ENCODE peak calls at places on chromosomes 13 and 19, in four cellular contexts. G, H, Q and Z are unnamed samples.
A peak's percentile ranks its signal among the peaks of the same experiment; 100 is the strongest.

GRCh38 chr19:56538761-56539263 is at the start of gene ZFP28:
- DNase-seq in Q (no peak), H (peak; percentile 88), G (peak; percentile 89), Z (no peak)

GRCh38 chr19:3154957-3155736 is 19.3 kb downstream of the GNA15 start:
- DNase-seq in Q (peak; percentile 95), H (peak; percentile 93), G (peak; percentile 68), Z (peak; percentile 100)

GRCh38 chr13:97231832-97232201 is 9.7 kb downstream of the MBNL2 start:
- DNase-seq in H (no peak), G (no peak), Q (no peak), Z (peak; percentile 80)

GRCh38 chr19:8050274-8051096 is 2.1 kb upstream of the CCL25 start:
- DNase-seq in Q (peak; percentile 88), G (peak; percentile 84), H (peak; percentile 86), Z (peak; percentile 61)

GRCh38 chr13:106322628-106323027 is 212.8 kb downstream of the EFNB2 start:
- DNase-seq in Q (no peak), H (no peak), G (no peak), Z (no peak)

GRCh38 chr19:32302778-32303177 is 42.6 kb upstream of the ZNF507 start:
- DNase-seq in G (no peak), Q (no peak), H (no peak), Z (no peak)

GRCh38 chr13:57557979-57558529 is 73.5 kb upstream of the PCDH17 start:
- DNase-seq in H (no peak), Q (peak; percentile 6), G (no peak), Z (peak; percentile 4)

GRCh38 chr19:6476155-6476895 is 5.3 kb downstream of the DENND1C start:
- DNase-seq in G (peak; percentile 44), Q (peak; percentile 68), H (peak; percentile 41), Z (peak; percentile 76)

GRCh38 chr19:48249502-48250014 is 6.2 kb downstream of the CARD8 start:
- DNase-seq in G (peak; percentile 42), Q (no peak), H (peak; percentile 65), Z (no peak)

GRCh38 chr13:72953391-72953960 is 105.3 kb upstream of the KLF5 start:
- DNase-seq in H (no peak), G (no peak), Q (no peak), Z (no peak)

GRCh38 chr19:51607077-51607476 is 23.1 kb downstream of the SIGLEC5 start:
- DNase-seq in Q (no peak), G (no peak), H (no peak), Z (no peak)

GRCh38 chr13:45782327-45783045 is 69.1 kb downstream of the SIAH3 start:
- DNase-seq in Q (no peak), G (no peak), H (no peak), Z (no peak)

GRCh38 chr19:3275068-3275582 is 50.7 kb downstream of the CELF5 start:
- DNase-seq in Q (peak; percentile 10), H (no peak), G (no peak), Z (no peak)

GRCh38 chr19:18589380-18590272 is 1.0 kb downstream of the REX1BD start:
- DNase-seq in Q (peak; percentile 63), G (peak; percentile 71), H (peak; percentile 73), Z (peak; percentile 91)

GRCh38 chr13:39900106-39900750 is 244.8 kb downstream of the COG6 start:
- DNase-seq in Q (no peak), H (no peak), G (no peak), Z (no peak)

GRCh38 chr13:79668353-79668752 is 187.4 kb downstream of the NDFIP2 start:
- DNase-seq in H (no peak), G (no peak), Q (no peak), Z (no peak)

GRCh38 chr19:4267101-4267900 is 11.8 kb upstream of the SHD start:
- DNase-seq in H (peak; percentile 34), G (peak; percentile 53), Q (peak; percentile 64), Z (peak; percentile 49)

GRCh38 chr13:52984881-52985363 is 43.7 kb upstream of the OLFM4 start:
- DNase-seq in H (no peak), G (no peak), Q (no peak), Z (no peak)

GRCh38 chr13:40801255-40802217 is 12.1 kb downstream of the SLC25A15 start:
- DNase-seq in Q (no peak), G (no peak), H (no peak), Z (no peak)

GRCh38 chr19:10069046-10069445 is 17.1 kb upstream of the SHFL start:
- DNase-seq in G (no peak), H (no peak), Q (peak; percentile 20), Z (peak; percentile 54)

GRCh38 chr13:77563110-77563509 is 27.6 kb downstream of the SCEL start:
- DNase-seq in Q (peak; percentile 54), G (no peak), H (no peak), Z (peak; percentile 53)

GRCh38 chr13:85538957-85539356 is 260.3 kb downstream of the SLITRK6 start:
- DNase-seq in G (no peak), Q (peak; percentile 22), H (no peak), Z (no peak)

GRCh38 chr13:19984430-19985218 is 26.1 kb downstream of the ZMYM2 start:
- DNase-seq in Q (peak; percentile 55), G (no peak), H (no peak), Z (peak; percentile 72)

GRCh38 chr13:40161008-40161694 is 505.3 kb downstream of the FOXO1 start:
- DNase-seq in H (no peak), Q (no peak), G (no peak), Z (peak; percentile 50)

GRCh38 chr13:31172001-31172400 is 10.3 kb upstream of the HSPH1 start:
- DNase-seq in Q (peak; percentile 65), H (no peak), G (no peak), Z (peak; percentile 67)

GRCh38 chr19:40255619-40256166 is 29.2 kb upstream of the CCNP start:
- DNase-seq in Q (no peak), G (no peak), H (no peak), Z (no peak)

GRCh38 chr13:85469320-85469719 is 329.9 kb downstream of the SLITRK6 start:
- DNase-seq in G (no peak), Q (no peak), H (no peak), Z (no peak)

GRCh38 chr19:40193587-40193849 is 2.3 kb downstream of the MAP3K10 start:
- DNase-seq in G (no peak), Q (no peak), H (no peak), Z (peak; percentile 52)

GRCh38 chr13:77860621-77861020 is 58.0 kb downstream of the EDNRB start:
- DNase-seq in G (no peak), Q (peak; percentile 44), H (no peak), Z (peak; percentile 82)

GRCh38 chr19:43574424-43575155 is 737 bp downstream of the XRCC1 start:
- DNase-seq in H (no peak), Q (no peak), G (no peak), Z (peak; percentile 60)

GRCh38 chr19:5893907-5894703 is 9.5 kb downstream of the NDUFA11 start:
- DNase-seq in H (peak; percentile 87), Q (no peak), G (peak; percentile 66), Z (no peak)

GRCh38 chr13:98998831-98999634 is 21.2 kb upstream of the DOCK9 start:
- DNase-seq in H (no peak), Q (no peak), G (no peak), Z (peak; percentile 35)

GRCh38 chr19:44076325-44076724 is 4.4 kb downstream of the ZNF284 start:
- DNase-seq in H (no peak), Q (no peak), G (no peak), Z (no peak)

GRCh38 chr19:13118424-13119193 is 545 bp downstream of the NACC1 start:
- DNase-seq in G (peak; percentile 45), H (peak; percentile 55), Q (peak; percentile 66), Z (peak; percentile 59)

GRCh38 chr13:28489536-28489935 is 5.4 kb downstream of the FLT1 start:
- DNase-seq in G (no peak), H (no peak), Q (no peak), Z (no peak)

GRCh38 chr19:45161715-45162463 is 1.1 kb upstream of the NKPD1 start:
- DNase-seq in Q (peak; percentile 25), G (no peak), H (no peak), Z (peak; percentile 51)

GRCh38 chr19:10612515-10613119 is 12.7 kb upstream of the SLC44A2 start:
- DNase-seq in H (peak; percentile 94), G (peak; percentile 86), Q (no peak), Z (peak; percentile 35)

GRCh38 chr19:51480590-51480989 is 2.3 kb downstream of the CEACAM18 start:
- DNase-seq in G (no peak), H (no peak), Q (peak; percentile 57), Z (peak; percentile 33)

DNA sequence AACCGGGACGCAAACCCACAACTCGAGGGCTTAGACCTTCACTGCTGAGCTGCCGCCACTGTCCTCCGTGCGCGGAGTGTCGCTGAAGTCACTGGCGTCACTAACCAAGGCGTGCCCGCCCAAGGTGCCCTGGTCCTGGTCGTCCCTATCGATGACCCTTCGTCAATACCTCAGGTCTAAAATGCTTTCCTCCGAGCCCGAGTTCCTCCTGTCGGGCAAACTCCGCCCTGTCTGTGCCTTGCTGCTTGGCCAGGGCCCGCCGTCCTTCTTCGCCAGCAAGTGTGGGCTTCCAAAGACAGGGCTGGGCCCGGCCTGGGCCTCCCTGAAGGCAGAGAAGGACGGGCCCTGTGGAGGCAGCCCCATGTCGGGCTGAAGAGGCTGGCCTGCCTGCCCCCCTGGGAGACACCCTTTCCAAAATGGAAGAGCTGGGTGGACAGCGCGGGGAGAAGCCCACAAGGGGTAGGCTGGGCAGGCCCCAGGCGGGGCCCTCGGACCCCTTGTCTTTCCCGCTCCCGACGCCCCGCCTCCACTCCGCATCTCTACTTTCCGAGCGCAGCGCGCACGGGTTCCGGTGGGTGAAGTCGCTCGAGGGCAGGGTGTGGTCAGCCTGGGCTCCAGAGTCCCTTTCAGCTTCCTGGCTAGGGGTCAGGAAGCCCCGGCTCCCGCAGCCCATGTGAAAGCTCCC is 13.4 kb downstream of the RB1 start:
- DNase-seq in G (peak; percentile 22), Q (no peak), H (peak; percentile 26), Z (no peak)
- H3K4me1 ChIP-seq in G (no peaks in the 10 kb centered on the region), Q (no peaks in the 10 kb centered on the region), H (no peaks in the 10 kb centered on the region), Z (no peaks in the 10 kb centered on the region)

DNA sequence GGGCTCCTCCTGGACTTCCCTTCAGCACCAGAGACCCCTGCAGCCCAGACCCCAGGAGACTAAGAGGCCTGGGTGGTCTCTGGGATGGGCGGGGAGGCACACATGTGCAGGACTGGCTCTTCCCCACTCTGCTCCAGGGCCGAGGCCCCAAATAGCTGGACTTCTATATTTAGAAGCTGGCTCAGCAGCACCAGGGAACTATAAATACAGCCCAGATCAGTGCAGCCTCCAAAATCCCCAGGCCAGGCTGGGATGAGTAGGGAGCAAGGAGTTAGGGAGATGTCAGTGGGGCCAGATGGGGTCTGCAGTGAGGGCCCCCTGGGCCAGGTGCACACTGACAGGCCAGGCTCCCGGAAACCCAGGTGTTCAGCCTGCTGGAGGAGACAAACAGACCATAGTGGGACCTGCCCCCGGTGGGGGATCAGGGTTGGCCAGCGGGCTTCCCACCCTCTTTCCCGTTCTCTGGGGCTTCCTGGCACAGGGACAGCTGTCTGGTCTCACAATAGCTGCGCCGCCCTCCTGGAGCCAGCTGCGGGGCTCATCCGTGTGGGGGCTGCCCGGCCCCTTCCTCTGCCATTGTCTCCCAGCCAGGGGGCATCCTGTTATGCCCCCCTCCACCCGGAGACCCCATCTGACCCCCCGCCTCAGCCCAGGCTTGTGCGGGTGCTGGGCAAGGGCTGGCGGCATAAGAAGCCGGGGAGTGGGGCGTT is 5.5 kb upstream of the ADGRE5 start:
- DNase-seq in Q (no peak), H (peak; percentile 79), G (peak; percentile 65), Z (peak; percentile 33)
- H3K4me1 ChIP-seq in Q (peaks cover 7% of the 10 kb centered on the region), H (peaks cover 20% of the 10 kb centered on the region), G (peaks cover 12% of the 10 kb centered on the region), Z (no peaks in the 10 kb centered on the region)

GRCh38 chr19:49929121-49929610 is at the start of the genes ATF5 and NUP62:
- DNase-seq in G (peak; percentile 93), Q (peak; percentile 90), H (peak; percentile 89), Z (peak; percentile 89)
- H3K4me1 ChIP-seq in G (peaks cover 4% of the 10 kb centered on the region), Q (peaks cover 59% of the 10 kb centered on the region), H (peaks cover 12% of the 10 kb centered on the region), Z (peaks cover 7% of the 10 kb centered on the region)

GRCh38 chr13:33228645-33229445 is 56.7 kb downstream of the STARD13 start:
- DNase-seq in H (no peak), G (no peak), Q (peak; percentile 57), Z (peak; percentile 73)
- H3K4me1 ChIP-seq in H (peaks cover 12% of the 10 kb centered on the region), G (peaks cover 2% of the 10 kb centered on the region), Q (peaks cover 39% of the 10 kb centered on the region), Z (peaks cover 51% of the 10 kb centered on the region)